ENCODE peak calls at places on chromosomes 2 and 18, in six cellular contexts. One of them, this sample, is unnamed.
A peak's percentile ranks its signal among the peaks of the same experiment; 100 is the strongest.

GRCh38 chr18:28684746-28685145 is 507.8 kb upstream of the CDH2 start:
- DNase-seq in H1: no peak
- DNase-seq in GM12878: no peak
- DNase-seq in K562: no peak
- DNase-seq in HCT116: no peak
- DNase-seq in HepG2: no peak
- DNase-seq in this sample: no peak

GRCh38 chr2:182592691-182593393 is 123.2 kb upstream of the DNAJC10 start:
- DNase-seq in K562: no peak
- DNase-seq in H1: no peak
- DNase-seq in HCT116: peak; percentile 3
- DNase-seq in GM12878: no peak
- DNase-seq in HepG2: no peak
- DNase-seq in this sample: no peak

GRCh38 chr2:102317715-102318114 is 6.4 kb downstream of the IL1RL1 start:
- DNase-seq in GM12878: no peak
- DNase-seq in HepG2: no peak
- DNase-seq in H1: no peak
- DNase-seq in K562: no peak
- DNase-seq in HCT116: no peak
- DNase-seq in this sample: no peak

GRCh38 chr18:6199777-6200176 is 214.9 kb downstream of the L3MBTL4 start:
- DNase-seq in HepG2: no peak
- DNase-seq in H1: no peak
- DNase-seq in HCT116: no peak
- DNase-seq in K562: no peak
- DNase-seq in GM12878: no peak
- DNase-seq in this sample: no peak

GRCh38 chr2:200618051-200618419 is 32.2 kb downstream of the AOX1 start:
- DNase-seq in H1: no peak
- DNase-seq in HCT116: no peak
- DNase-seq in GM12878: no peak
- DNase-seq in K562: no peak
- DNase-seq in HepG2: no peak
- DNase-seq in this sample: no peak

GRCh38 chr2:20040489-20041172 is 10.8 kb downstream of the LAPTM4A start:
- DNase-seq in HepG2: no peak
- DNase-seq in HCT116: no peak
- DNase-seq in GM12878: no peak
- DNase-seq in H1: no peak
- DNase-seq in K562: no peak
- DNase-seq in this sample: no peak

GRCh38 chr2:233489666-233490065 is 76.9 kb downstream of the USP40 start:
- DNase-seq in K562: no peak
- DNase-seq in GM12878: no peak
- DNase-seq in HepG2: no peak
- DNase-seq in H1: no peak
- DNase-seq in HCT116: no peak
- DNase-seq in this sample: no peak

GRCh38 chr2:178194600-178195389 is 483 bp downstream of the OSBPL6 start:
- DNase-seq in HepG2: no peak
- DNase-seq in H1: no peak
- DNase-seq in HCT116: no peak
- DNase-seq in K562: peak; percentile 64
- DNase-seq in GM12878: no peak
- DNase-seq in this sample: no peak

GRCh38 chr2:10490806-10491291 is 42.7 kb upstream of the ODC1 start:
- DNase-seq in H1: no peak
- DNase-seq in K562: no peak
- DNase-seq in GM12878: no peak
- DNase-seq in HCT116: no peak
- DNase-seq in HepG2: peak; percentile 24
- DNase-seq in this sample: no peak

DNA sequence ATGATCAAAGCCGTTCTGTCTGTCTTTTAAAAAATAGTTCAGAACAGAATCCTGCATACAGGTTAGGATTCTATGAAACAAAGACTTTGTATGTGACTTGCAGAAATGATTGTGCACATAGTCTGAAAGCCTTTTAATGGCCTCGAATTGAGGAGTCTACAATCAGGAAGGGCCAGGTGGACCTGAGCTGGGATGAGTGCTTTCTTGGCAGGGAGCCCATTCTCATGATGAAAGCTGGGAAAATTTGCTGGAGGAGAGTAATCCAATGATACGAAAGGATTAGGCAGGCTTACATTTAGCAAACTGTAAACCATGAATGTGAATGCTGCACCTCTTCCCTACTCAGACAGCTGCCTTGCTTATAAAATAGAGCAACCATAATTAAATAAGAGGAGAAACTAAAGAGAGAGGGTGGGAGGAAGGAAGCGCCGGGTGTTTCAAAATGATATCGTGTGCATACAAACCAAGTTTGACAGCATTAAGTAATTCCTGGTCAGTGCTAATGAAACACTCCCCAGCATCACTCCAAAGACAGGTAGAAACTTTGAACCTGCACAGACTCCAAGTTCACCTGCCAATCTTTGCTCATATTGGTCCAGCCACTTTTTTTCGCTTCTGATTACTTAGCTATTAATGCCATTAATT is 23.7 kb upstream of the CXCR4 start:
- DNase-seq in HepG2: no peak
- DNase-seq in K562: no peak
- DNase-seq in HCT116: no peak
- DNase-seq in GM12878: no peak
- DNase-seq in H1: no peak
- DNase-seq in this sample: no peak
- TF ChIP-seq ZNF274 in HepG2: no peak
- TF ChIP-seq ZNF274 in K562: no peak
- TF ChIP-seq ZNF274 in HCT116: no peak
- TF ChIP-seq ZNF274 in GM12878: no peak
- TF ChIP-seq ZNF274 in H1: no peak
- TF ChIP-seq ZNF274 in this sample: no peak

GRCh38 chr18:75227535-75227934 is 16.9 kb downstream of the TSHZ1 start:
- DNase-seq in HepG2: no peak
- DNase-seq in HCT116: no peak
- DNase-seq in GM12878: no peak
- DNase-seq in H1: no peak
- DNase-seq in K562: no peak
- DNase-seq in this sample: no peak

GRCh38 chr18:75223687-75224347 is 13.2 kb downstream of the TSHZ1 start:
- DNase-seq in HCT116: no peak
- DNase-seq in GM12878: no peak
- DNase-seq in H1: no peak
- DNase-seq in K562: no peak
- DNase-seq in HepG2: peak; percentile 10
- DNase-seq in this sample: no peak

GRCh38 chr18:75226956-75227316 is 16.3 kb downstream of the TSHZ1 start:
- DNase-seq in GM12878: no peak
- DNase-seq in K562: no peak
- DNase-seq in HCT116: no peak
- DNase-seq in H1: no peak
- DNase-seq in HepG2: no peak
- DNase-seq in this sample: no peak

GRCh38 chr18:75228967-75229366 is 18.4 kb downstream of the TSHZ1 start:
- DNase-seq in K562: no peak
- DNase-seq in GM12878: no peak
- DNase-seq in HCT116: no peak
- DNase-seq in H1: no peak
- DNase-seq in HepG2: no peak
- DNase-seq in this sample: no peak

DNA sequence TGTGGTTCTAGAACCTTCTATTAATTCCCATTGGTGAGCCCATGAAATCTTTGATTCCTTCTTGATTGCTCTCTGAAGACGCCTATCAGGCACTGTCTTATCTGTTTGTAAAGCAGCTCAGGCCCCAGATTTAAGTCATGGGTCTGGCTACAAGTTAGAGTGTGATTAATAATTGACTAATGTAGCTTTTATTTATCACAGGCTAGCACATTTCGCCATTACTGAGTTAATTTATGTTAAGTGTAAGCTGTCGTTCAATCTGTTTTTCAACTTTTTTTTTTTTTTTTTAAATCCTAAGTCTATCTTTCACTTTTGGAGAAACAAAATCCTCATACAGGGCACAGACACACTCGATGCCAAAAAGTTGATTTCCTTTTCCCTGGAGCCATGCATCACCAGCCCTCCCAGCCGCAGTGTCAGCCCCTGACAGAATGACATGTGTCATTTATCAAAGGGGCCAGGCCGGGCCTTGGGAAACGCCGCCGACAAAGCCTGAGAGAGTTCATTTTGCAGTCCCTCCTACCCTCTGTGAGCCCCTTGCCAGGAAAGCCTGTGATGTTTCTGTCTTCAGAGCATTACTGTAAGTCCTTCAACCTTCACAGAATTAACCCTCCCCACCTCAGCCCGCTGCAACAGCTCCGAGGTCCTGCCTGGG is 15.8 kb downstream of the TSHZ1 start:
- DNase-seq in H1: no peak
- DNase-seq in HepG2: peak; percentile 16
- DNase-seq in K562: peak; percentile 25
- DNase-seq in HCT116: no peak
- DNase-seq in GM12878: no peak
- DNase-seq in this sample: no peak
- H3K4me1 ChIP-seq in H1: no peaks in the 10 kb centered on the region
- H3K4me1 ChIP-seq in HepG2: peaks cover 46% of the 10 kb centered on the region
- H3K4me1 ChIP-seq in K562: peaks cover 3% of the 10 kb centered on the region
- H3K4me1 ChIP-seq in HCT116: no peaks in the 10 kb centered on the region
- H3K4me1 ChIP-seq in GM12878: peaks cover 5% of the 10 kb centered on the region
- H3K4me1 ChIP-seq in this sample: no peaks in the 10 kb centered on the region

GRCh38 chr2:29060491-29060890 is 13.8 kb downstream of the PCARE start:
- DNase-seq in HCT116: no peak
- DNase-seq in H1: no peak
- DNase-seq in GM12878: no peak
- DNase-seq in K562: no peak
- DNase-seq in HepG2: no peak
- DNase-seq in this sample: no peak
- TF ChIP-seq ZNF274 in HCT116: no peak
- TF ChIP-seq ZNF274 in H1: no peak
- TF ChIP-seq ZNF274 in GM12878: no peak
- TF ChIP-seq ZNF274 in K562: no peak
- TF ChIP-seq ZNF274 in HepG2: no peak
- TF ChIP-seq ZNF274 in this sample: no peak

DNA sequence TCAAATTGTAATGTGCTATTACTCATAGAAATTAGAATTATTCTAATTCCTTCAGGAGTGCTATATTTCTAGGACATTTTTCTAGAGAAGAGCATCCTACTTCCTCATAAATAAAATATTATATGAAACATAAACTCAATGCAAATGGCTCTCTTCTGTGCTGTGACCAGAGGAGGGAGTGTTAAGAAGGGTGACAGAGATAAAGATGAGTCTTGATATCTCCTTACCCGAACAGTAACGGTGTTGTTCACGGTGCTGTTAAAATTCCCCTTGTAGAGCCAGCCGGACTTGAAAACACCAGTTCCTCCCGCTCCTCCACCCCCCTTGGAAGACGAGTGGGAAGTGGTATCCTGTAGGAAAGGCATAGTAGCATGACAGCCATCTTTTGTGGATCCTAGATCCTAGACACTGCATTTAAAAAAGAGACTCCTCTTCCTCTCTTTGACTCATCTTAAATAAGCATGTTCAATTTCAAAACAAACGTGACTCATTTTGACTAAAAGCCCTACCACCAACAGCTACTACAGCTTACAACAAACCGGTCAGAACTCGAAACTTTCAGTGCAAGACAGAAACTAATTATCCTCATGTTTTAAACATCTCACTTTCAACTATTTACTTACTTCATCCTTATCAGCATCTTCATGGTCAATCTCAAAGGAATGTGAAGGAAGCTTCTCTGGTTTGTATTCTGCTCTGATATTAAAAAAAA is 156.3 kb downstream of the DOCK10 start:
- DNase-seq in HepG2: no peak
- DNase-seq in H1: no peak
- DNase-seq in GM12878: peak; percentile 37
- DNase-seq in HCT116: no peak
- DNase-seq in K562: no peak
- DNase-seq in this sample: no peak
- H3K4me1 ChIP-seq in HepG2: no peaks in the 10 kb centered on the region
- H3K4me1 ChIP-seq in H1: no peaks in the 10 kb centered on the region
- H3K4me1 ChIP-seq in GM12878: peaks cover 6% of the 10 kb centered on the region
- H3K4me1 ChIP-seq in HCT116: no peaks in the 10 kb centered on the region
- H3K4me1 ChIP-seq in K562: no peaks in the 10 kb centered on the region
- H3K4me1 ChIP-seq in this sample: no peaks in the 10 kb centered on the region

This sample was measured in NT2/D1.